ENCODE peak calls at places on chromosomes 1 and 21, in eight cellular contexts. W is pancreas; C is upper lobe of right lung; U is dorsolateral prefrontal cortex; Z is neural progenitor cell; M is breast epithelium; I is CD8-positive, alpha-beta memory T cell; X is caudate nucleus. D is an unnamed sample.

GRCh38 chr1:90831910-90832309 is 114.8 kb upstream of the BARHL2 start:
- DNase-seq in W (no peak), C (no peak), U (no peak), Z (no peak), M (no peak), I (no peak), X (no peak), D (no peak)

GRCh38 chr1:33875857-33876256 is 12.0 kb downstream of the HMGB4 start:
- DNase-seq in W (no peak), C (no peak), U (no peak), Z (no peak), M (no peak), I (no peak), X (no peak), D (no peak)

GRCh38 chr1:166950156-166950555 is 25.2 kb downstream of the ILDR2 start:
- DNase-seq in W (no peak), C (no peak), U (no peak), Z (peak), M (no peak), I (no peak), X (no peak), D (no peak)

GRCh38 chr1:93519196-93519825 is 71.4 kb downstream of the FNBP1L start:
- DNase-seq in W (no peak), C (no peak), U (no peak), Z (no peak), M (no peak), I (no peak), X (no peak), D (no peak)

GRCh38 chr21:35265170-35265877 is 216.2 kb upstream of the RUNX1 start:
- DNase-seq in W (no peak), C (no peak), U (no peak), Z (no peak), M (no peak), I (no peak), X (no peak), D (no peak)

GRCh38 chr21:36156815-36157670 is at the start of gene DOP1B:
- DNase-seq in W (peak), C (no peak), U (peak), Z (no peak), M (no peak), I (peak), X (peak), D (no peak)

GRCh38 chr1:1794999-1795398 is 16.7 kb upstream of the NADK start:
- DNase-seq in W (no peak), C (no peak), U (no peak), Z (no peak), M (no peak), I (no peak), X (no peak), D (no peak)

GRCh38 chr1:47677241-47677940 is 239.5 kb downstream of the FOXD2 start:
- DNase-seq in W (no peak), C (peak), U (no peak), Z (no peak), M (no peak), I (no peak), X (no peak), D (peak)

GRCh38 chr1:92515796-92516201 is 29.1 kb upstream of the GFI1 start:
- DNase-seq in W (no peak), C (no peak), U (no peak), Z (no peak), M (no peak), I (no peak), X (no peak), D (no peak)

GRCh38 chr1:62139410-62139809 is 55.2 kb upstream of the L1TD1 start:
- DNase-seq in W (no peak), C (no peak), U (no peak), Z (peak), M (no peak), I (no peak), X (no peak), D (no peak)

GRCh38 chr1:109241841-109242301 is 7.5 kb upstream of the CELSR2 start:
- DNase-seq in W (no peak), C (peak), U (no peak), Z (no peak), M (no peak), I (no peak), X (peak), D (no peak)

GRCh38 chr21:43880111-43880985 is 15.3 kb downstream of the AGPAT3 start:
- DNase-seq in W (no peak), C (peak), U (peak), Z (no peak), M (no peak), I (no peak), X (peak), D (peak)

GRCh38 chr1:198893763-198894444 is 255.1 kb downstream of the PTPRC start:
- DNase-seq in W (no peak), C (no peak), U (no peak), Z (no peak), M (no peak), I (no peak), X (no peak), D (no peak)

GRCh38 chr1:223853275-223853674 is 7.5 kb upstream of the TP53BP2 start:
- DNase-seq in W (no peak), C (no peak), U (no peak), Z (no peak), M (no peak), I (no peak), X (no peak), D (no peak)

GRCh38 chr1:211825990-211826389 is 4.6 kb downstream of the LPGAT1 start:
- DNase-seq in W (no peak), C (no peak), U (no peak), Z (no peak), M (no peak), I (no peak), X (no peak), D (no peak)

GRCh38 chr1:222390181-222390580 is 157.7 kb downstream of the HHIPL2 start:
- DNase-seq in W (no peak), C (no peak), U (no peak), Z (no peak), M (no peak), I (no peak), X (no peak), D (no peak)

GRCh38 chr1:222006715-222007114 is 264.8 kb upstream of the DUSP10 start:
- DNase-seq in W (no peak), C (no peak), U (no peak), Z (no peak), M (no peak), I (no peak), X (no peak), D (no peak)

GRCh38 chr21:26659181-26659580 is 86.1 kb upstream of the CYYR1 start:
- DNase-seq in W (no peak), C (no peak), U (no peak), Z (no peak), M (no peak), I (no peak), X (no peak), D (no peak)

GRCh38 chr21:44462090-44462833 is 7.0 kb downstream of the LRRC3 start:
- DNase-seq in W (no peak), C (no peak), U (no peak), Z (no peak), M (no peak), I (no peak), X (no peak), D (no peak)

GRCh38 chr1:21449906-21450305 is 10.0 kb downstream of the NBPF3 start:
- DNase-seq in W (no peak), C (no peak), U (no peak), Z (no peak), M (no peak), I (no peak), X (no peak), D (no peak)

GRCh38 chr1:25501235-25502058 is 42.0 kb upstream of the LDLRAP1 start:
- DNase-seq in W (no peak), C (no peak), U (no peak), Z (peak), M (no peak), I (no peak), X (no peak), D (no peak)

GRCh38 chr1:89974211-89974610 is 20.7 kb upstream of the ZNF326 start:
- DNase-seq in W (no peak), C (no peak), U (no peak), Z (no peak), M (no peak), I (no peak), X (no peak), D (no peak)

GRCh38 chr1:97849350-97850339 is 71.2 kb downstream of the DPYD start:
- DNase-seq in W (no peak), C (no peak), U (no peak), Z (no peak), M (no peak), I (no peak), X (no peak), D (no peak)

GRCh38 chr1:88867743-88868521 is 23.4 kb downstream of the GTF2B start:
- DNase-seq in W (no peak), C (no peak), U (no peak), Z (no peak), M (no peak), I (no peak), X (no peak), D (no peak)

GRCh38 chr1:183632964-183633363 is 2.6 kb downstream of the ARPC5 start:
- DNase-seq in W (no peak), C (no peak), U (no peak), Z (no peak), M (no peak), I (no peak), X (no peak), D (no peak)

GRCh38 chr1:12078938-12079861 is 16.1 kb downstream of the TNFRSF8 start:
- DNase-seq in W (no peak), C (no peak), U (no peak), Z (peak), M (no peak), I (no peak), X (no peak), D (peak)

GRCh38 chr1:19758227-19758830 is 41.4 kb downstream of the TMCO4 start:
- DNase-seq in W (no peak), C (peak), U (no peak), Z (peak), M (no peak), I (no peak), X (no peak), D (no peak)

GRCh38 chr1:19764848-19765247 is 34.9 kb downstream of the TMCO4 start:
- DNase-seq in W (no peak), C (no peak), U (no peak), Z (no peak), M (no peak), I (no peak), X (no peak), D (no peak)

GRCh38 chr1:19765623-19766022 is 34.1 kb downstream of the TMCO4 start:
- DNase-seq in W (no peak), C (no peak), U (no peak), Z (no peak), M (no peak), I (no peak), X (no peak), D (no peak)

GRCh38 chr1:19759740-19760089 is 40.0 kb downstream of the TMCO4 start:
- DNase-seq in W (no peak), C (peak), U (no peak), Z (no peak), M (no peak), I (no peak), X (no peak), D (no peak)

GRCh38 chr1:19762175-19762779 is 37.4 kb downstream of the TMCO4 start:
- DNase-seq in W (no peak), C (peak), U (no peak), Z (peak), M (no peak), I (no peak), X (no peak), D (no peak)
- H3K27ac ChIP-seq in W (no peak), C (no peak), U (no peak), Z (no peak), M (no peak), I (no peak), X (no peak), D (no peak)

GRCh38 chr1:208048904-208049303 is 138.0 kb upstream of the CD34 start:
- DNase-seq in W (no peak), C (no peak), U (no peak), Z (no peak), M (no peak), I (no peak), X (no peak), D (no peak)
- H3K27ac ChIP-seq in W (no peak), C (peak), U (no peak), Z (no peak), M (no peak), I (no peak), X (no peak), D (no peak)

GRCh38 chr1:248065604-248066003 is 19.0 kb downstream of the OR2L3 start:
- DNase-seq in W (no peak), C (no peak), U (no peak), Z (no peak), M (no peak), I (no peak), X (no peak), D (no peak)
- H3K27ac ChIP-seq in W (no peak), C (no peak), U (no peak), Z (no peak), M (no peak), I (no peak), X (no peak), D (no peak)

GRCh38 chr1:202235856-202236837 is 42.5 kb downstream of the LGR6 start:
- DNase-seq in W (peak), C (peak), U (peak), Z (peak), M (no peak), I (peak), X (no peak), D (peak)

GRCh38 chr1:202240956-202241355 is 47.4 kb downstream of the LGR6 start:
- DNase-seq in W (no peak), C (no peak), U (no peak), Z (no peak), M (no peak), I (no peak), X (no peak), D (no peak)

GRCh38 chr1:202241376-202242079 is 47.9 kb downstream of the LGR6 start:
- DNase-seq in W (peak), C (no peak), U (no peak), Z (no peak), M (peak), I (no peak), X (no peak), D (peak)

GRCh38 chr1:202237052-202237451 is 43.5 kb downstream of the LGR6 start:
- DNase-seq in W (no peak), C (peak), U (no peak), Z (peak), M (peak), I (no peak), X (no peak), D (peak)

GRCh38 chr1:202238914-202239313 is 45.3 kb downstream of the LGR6 start:
- DNase-seq in W (no peak), C (no peak), U (no peak), Z (no peak), M (peak), I (no peak), X (no peak), D (peak)
- H3K27ac ChIP-seq in W (no peak), C (no peak), U (no peak), Z (no peak), M (no peak), I (no peak), X (no peak), D (no peak)

GRCh38 chr1:27542463-27543273 is 52.7 kb upstream of the WASF2 start:
- DNase-seq in W (no peak), C (no peak), U (no peak), Z (no peak), M (no peak), I (no peak), X (no peak), D (no peak)
- H3K27ac ChIP-seq in W (peak), C (peak), U (peak), Z (peak), M (peak), I (peak), X (peak), D (peak)

GRCh38 chr1:117607471-117607870 is 1.6 kb downstream of the TENT5C start:
- DNase-seq in W (no peak), C (no peak), U (no peak), Z (peak), M (no peak), I (peak), X (no peak), D (no peak)
- H3K27ac ChIP-seq in W (peak), C (peak), U (no peak), Z (no peak), M (peak), I (peak), X (no peak), D (peak)

GRCh38 chr1:153792631-153793041 is 17.4 kb downstream of the SLC27A3 start:
- DNase-seq in W (no peak), C (peak), U (no peak), Z (peak), M (no peak), I (no peak), X (no peak), D (peak)

GRCh38 chr1:153790282-153790995 is 15.2 kb downstream of the SLC27A3 start:
- DNase-seq in W (peak), C (no peak), U (peak), Z (no peak), M (no peak), I (no peak), X (peak), D (peak)

GRCh38 chr1:153790996-153791855 is 16.0 kb downstream of the SLC27A3 start:
- DNase-seq in W (no peak), C (no peak), U (no peak), Z (no peak), M (no peak), I (no peak), X (no peak), D (peak)

GRCh38 chr1:153793261-153793972 is 18.2 kb downstream of the SLC27A3 start:
- DNase-seq in W (no peak), C (peak), U (no peak), Z (peak), M (peak), I (no peak), X (no peak), D (no peak)

GRCh38 chr1:153791856-153792253 is 16.6 kb downstream of the SLC27A3 start:
- DNase-seq in W (no peak), C (peak), U (peak), Z (no peak), M (no peak), I (no peak), X (no peak), D (peak)
- H3K27ac ChIP-seq in W (no peak), C (peak), U (peak), Z (no peak), M (no peak), I (no peak), X (no peak), D (peak)